ENCODE peak calls at places on chromosomes 16 and 17, in four cellular contexts. M is mucosa of descending colon, T is dorsolateral prefrontal cortex, A is sigmoid colon. B is an unnamed sample.

GRCh38 chr17:73274490-73274889 is 12.8 kb upstream of the CPSF4L start:
- DNase-seq in M (no peak), T (no peak), A (no peak), B (no peak)

GRCh38 chr16:23254338-23254737 is 47.8 kb upstream of the SCNN1B start:
- DNase-seq in M (no peak), T (no peak), A (no peak), B (no peak)

GRCh38 chr17:57669671-57670529 is 75.2 kb downstream of the CCDC182 start:
- DNase-seq in M (no peak), T (no peak), A (peak; percentile 19), B (peak; percentile 8)

GRCh38 chr17:76540381-76541300 is 797 bp downstream of the PRCD start:
- DNase-seq in M (peak; percentile 89), T (peak; percentile 98), A (peak; percentile 98), B (peak; percentile 82)

GRCh38 chr16:66932076-66932475 is 2.1 kb downstream of the CIAO2B start:
- DNase-seq in M (no peak), T (no peak), A (no peak), B (no peak)

GRCh38 chr16:10562361-10562899 is 18.0 kb downstream of the EMP2 start:
- DNase-seq in M (no peak), T (no peak), A (no peak), B (no peak)

GRCh38 chr16:24198807-24199533 is 57.2 kb upstream of the CACNG3 start:
- DNase-seq in M (no peak), T (no peak), A (no peak), B (no peak)

GRCh38 chr17:12395733-12396354 is 269.8 kb upstream of the MYOCD start:
- DNase-seq in M (no peak), T (no peak), A (no peak), B (peak; percentile 20)

GRCh38 chr17:60910415-60910814 is 232.8 kb downstream of the BCAS3 start:
- DNase-seq in M (no peak), T (no peak), A (no peak), B (no peak)

GRCh38 chr16:52389045-52389444 is 157.9 kb downstream of the TOX3 start:
- DNase-seq in M (no peak), T (no peak), A (no peak), B (no peak)

DNA sequence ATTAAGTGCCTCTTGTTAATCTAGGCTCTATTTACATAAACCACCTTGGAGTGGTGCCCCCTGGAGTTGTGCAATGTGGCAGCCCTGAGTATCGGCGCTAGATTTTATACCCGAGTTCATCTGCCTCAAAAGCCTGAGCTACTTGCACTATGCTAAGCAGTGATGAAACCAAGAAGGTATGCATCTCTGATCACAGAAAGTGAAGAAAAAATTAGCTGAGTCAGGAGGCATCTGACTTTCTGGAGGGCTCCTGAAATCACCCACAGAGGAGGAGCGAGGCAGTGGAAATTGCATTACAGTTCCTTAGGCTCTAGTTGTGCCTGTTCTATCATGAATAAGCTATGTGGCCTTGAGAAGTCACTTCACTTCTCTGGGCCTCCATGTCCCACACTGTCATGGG is 80.3 kb upstream of the PSMD7 start:
- DNase-seq in M (no peak), T (no peak), A (no peak), B (no peak)
- TF ChIP-seq CTCF in M (no peak), T (no peak), A (no peak), B (no peak)

GRCh38 chr16:85181091-85181738 is 68.9 kb upstream of the CIBAR2 start:
- DNase-seq in M (no peak), T (no peak), A (no peak), B (no peak)
- TF ChIP-seq CTCF in M (no peak), T (no peak), A (no peak), B (no peak)

GRCh38 chr16:50900391-50900942 is 158.6 kb downstream of the CYLD start:
- DNase-seq in M (no peak), T (no peak), A (no peak), B (no peak)

GRCh38 chr16:50901062-50901461 is 159.2 kb downstream of the CYLD start:
- DNase-seq in M (no peak), T (no peak), A (no peak), B (no peak)

DNA sequence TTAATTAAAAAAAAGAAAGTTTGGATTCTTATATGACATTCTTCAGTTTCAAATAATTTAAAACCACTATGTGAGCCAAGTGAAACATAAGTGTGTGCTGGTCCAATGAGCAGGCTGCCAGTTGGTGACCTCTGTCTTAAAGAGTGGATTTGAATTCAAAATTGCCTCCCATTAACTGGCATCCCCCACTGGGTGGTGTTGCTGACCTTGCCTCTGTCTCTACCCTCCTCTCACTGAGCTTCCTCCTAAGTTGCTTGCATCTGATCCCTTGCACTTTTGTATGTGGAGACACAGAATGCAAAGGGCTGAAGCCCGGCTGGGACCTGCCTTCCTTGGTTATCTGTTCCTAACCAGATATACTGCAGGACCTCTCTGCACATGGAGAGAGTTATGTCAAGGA is 160.6 kb downstream of the CYLD start:
- DNase-seq in M (no peak), T (no peak), A (no peak), B (no peak)
- TF ChIP-seq CTCF in M (no peak), T (no peak), A (no peak), B (no peak)

DNA sequence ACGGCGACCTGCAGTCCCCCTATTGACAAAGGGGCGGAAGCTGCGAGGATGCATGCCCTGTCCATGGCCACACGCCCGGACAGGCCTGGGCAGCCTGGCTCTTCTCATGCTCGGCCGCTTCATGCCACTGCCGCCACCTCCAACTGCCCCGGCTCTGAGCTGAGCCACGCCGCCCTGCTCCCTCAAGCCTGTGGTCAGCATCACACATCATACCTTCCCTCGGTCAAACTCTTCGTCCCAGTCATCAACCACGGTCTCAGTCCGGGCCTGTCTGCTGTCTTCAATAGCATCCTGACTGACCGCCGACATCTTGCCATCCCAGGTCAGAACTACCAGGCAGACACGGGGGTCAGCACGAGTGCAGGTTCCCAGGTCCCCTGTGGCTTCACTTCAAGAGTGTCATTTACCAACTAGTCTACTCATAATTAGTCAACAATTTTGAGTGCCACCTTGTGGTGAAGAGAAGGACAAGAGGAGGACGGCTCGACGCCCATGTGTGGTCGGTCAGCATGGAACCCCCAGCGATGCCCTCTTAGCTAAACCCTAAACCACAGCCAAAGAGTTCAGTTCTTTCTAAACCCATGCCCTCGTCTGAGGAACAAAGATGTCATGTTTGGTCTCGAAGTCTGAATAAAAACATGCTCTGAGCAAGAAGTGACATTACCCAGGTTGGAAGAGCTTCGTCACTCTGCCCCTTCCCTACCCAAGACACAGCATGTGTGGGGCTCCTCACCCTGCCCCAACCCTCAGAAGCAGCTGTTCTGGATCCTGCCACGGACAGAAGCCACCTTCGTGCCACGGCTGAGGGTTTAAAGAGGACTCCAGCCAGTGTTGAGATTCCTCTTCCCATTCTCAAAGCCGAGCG is 16.9 kb upstream of the CYTH1 start:
- DNase-seq in M (peak; percentile 46), T (no peak), A (no peak), B (peak; percentile 66)
- TF ChIP-seq CTCF in M (no peak), T (peak; percentile 73), A (no peak), B (peak; percentile 51)

GRCh38 chr17:63447688-63448005 is 1.5 kb upstream of the CYB561 start:
- DNase-seq in M (no peak), T (no peak), A (no peak), B (no peak)

GRCh38 chr17:63446218-63446980 is at the start of gene CYB561:
- DNase-seq in M (peak; percentile 90), T (peak; percentile 78), A (peak; percentile 89), B (peak; percentile 96)

GRCh38 chr17:63446981-63447687 is 1.0 kb upstream of the CYB561 start:
- DNase-seq in M (peak; percentile 72), T (no peak), A (no peak), B (no peak)

GRCh38 chr17:63450551-63450950 is 4.4 kb upstream of the CYB561 start:
- DNase-seq in M (no peak), T (no peak), A (no peak), B (no peak)

DNA sequence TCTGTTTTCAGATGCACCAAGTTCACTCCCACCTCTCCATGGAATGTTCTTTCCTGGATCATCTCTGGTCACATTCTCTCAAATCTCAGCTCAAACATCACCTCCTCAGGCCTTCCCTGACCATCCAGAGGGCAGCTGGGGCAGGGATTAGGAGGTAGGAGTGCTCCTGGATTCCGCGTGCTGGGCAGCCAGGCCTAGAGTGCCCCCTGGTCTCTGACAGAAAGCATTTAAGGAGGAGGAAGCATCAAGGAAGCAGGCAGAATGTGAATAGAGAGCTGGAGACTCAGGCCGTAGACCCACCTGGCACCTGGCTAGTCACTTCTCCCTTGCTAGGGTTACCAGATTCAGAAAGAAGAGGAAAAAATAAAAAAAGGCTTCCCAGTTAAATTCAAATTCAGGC is 2.5 kb upstream of the CYB561 start:
- DNase-seq in M (no peak), T (no peak), A (no peak), B (no peak)
- TF ChIP-seq CTCF in M (no peak), T (no peak), A (no peak), B (no peak)

GRCh38 chr17:41620583-41621434 is 3.6 kb downstream of the KRT17 start:
- DNase-seq in M (no peak), T (peak; percentile 52), A (peak; percentile 47), B (no peak)

GRCh38 chr17:41625602-41626001 is 1.2 kb upstream of the KRT17 start:
- DNase-seq in M (no peak), T (peak; percentile 31), A (peak; percentile 42), B (no peak)

GRCh38 chr17:41627316-41628072 is 3.1 kb upstream of the KRT17 start:
- DNase-seq in M (no peak), T (peak; percentile 12), A (no peak), B (no peak)

GRCh38 chr17:41621916-41622315 is 2.5 kb downstream of the KRT17 start:
- DNase-seq in M (no peak), T (no peak), A (peak; percentile 35), B (no peak)

GRCh38 chr17:41624208-41625101 is at the start of gene KRT17:
- DNase-seq in M (no peak), T (peak; percentile 31), A (peak; percentile 56), B (no peak)
- TF ChIP-seq CTCF in M (no peak), T (no peak), A (no peak), B (no peak)

GRCh38 chr17:2082003-2082862 is 27.3 kb downstream of the HIC1 start:
- DNase-seq in M (peak; percentile 33), T (no peak), A (no peak), B (no peak)
- TF ChIP-seq CTCF in M (no peak), T (no peak), A (no peak), B (no peak)

GRCh38 chr16:84749815-84750214 is 50.0 kb downstream of the USP10 start:
- DNase-seq in M (no peak), T (no peak), A (no peak), B (no peak)

GRCh38 chr16:84746231-84746630 is 46.4 kb downstream of the USP10 start:
- DNase-seq in M (no peak), T (no peak), A (no peak), B (no peak)

GRCh38 chr16:84751241-84751640 is 51.4 kb downstream of the USP10 start:
- DNase-seq in M (no peak), T (no peak), A (no peak), B (no peak)

GRCh38 chr16:84746875-84747274 is 47.1 kb downstream of the USP10 start:
- DNase-seq in M (no peak), T (no peak), A (no peak), B (no peak)

GRCh38 chr16:84749072-84749471 is 49.3 kb downstream of the USP10 start:
- DNase-seq in M (no peak), T (no peak), A (no peak), B (no peak)
- TF ChIP-seq CTCF in M (no peak), T (no peak), A (no peak), B (no peak)

B was measured in GM13977.